ENCODE peak calls at places on chromosome 18, in four cellular contexts. One of them, this sample, is unnamed.

GRCh38 chr18:58152891-58153290 is 108.9 kb downstream of the NEDD4L start:
- DNase-seq in neuronal stem cell: no peak
- DNase-seq in colonic mucosa: no peak
- DNase-seq in H9: no peak
- DNase-seq in this sample: no peak

GRCh38 chr18:76449110-76449453 is 46.0 kb downstream of the ZNF516 start:
- DNase-seq in neuronal stem cell: no peak
- DNase-seq in colonic mucosa: no peak
- DNase-seq in H9: peak; percentile 20
- DNase-seq in this sample: peak; percentile 28

GRCh38 chr18:10488022-10488421 is 33.6 kb downstream of the APCDD1 start:
- DNase-seq in neuronal stem cell: no peak
- DNase-seq in colonic mucosa: no peak
- DNase-seq in H9: no peak
- DNase-seq in this sample: no peak

GRCh38 chr18:23716516-23716915 is 27.3 kb downstream of the LAMA3 start:
- DNase-seq in neuronal stem cell: no peak
- DNase-seq in colonic mucosa: no peak
- DNase-seq in H9: peak; percentile 66
- DNase-seq in this sample: peak; percentile 80

GRCh38 chr18:75551071-75551470 is 123.6 kb upstream of the SMIM21 start:
- DNase-seq in neuronal stem cell: no peak
- DNase-seq in colonic mucosa: no peak
- DNase-seq in H9: no peak
- DNase-seq in this sample: no peak

GRCh38 chr18:62264984-62265383 is 60.1 kb upstream of the TNFRSF11A start:
- DNase-seq in neuronal stem cell: no peak
- DNase-seq in colonic mucosa: no peak
- DNase-seq in H9: no peak
- DNase-seq in this sample: no peak

GRCh38 chr18:68623342-68623741 is 91.6 kb downstream of the TMX3 start:
- DNase-seq in neuronal stem cell: peak; percentile 60
- DNase-seq in colonic mucosa: no peak
- DNase-seq in H9: peak; percentile 60
- DNase-seq in this sample: peak; percentile 83

GRCh38 chr18:44741551-44741950 is 60.9 kb downstream of the SETBP1 start:
- DNase-seq in neuronal stem cell: no peak
- DNase-seq in colonic mucosa: no peak
- DNase-seq in H9: no peak
- DNase-seq in this sample: no peak

GRCh38 chr18:53984021-53984420 is 240.4 kb downstream of the MBD2 start:
- DNase-seq in neuronal stem cell: no peak
- DNase-seq in colonic mucosa: no peak
- DNase-seq in H9: no peak
- DNase-seq in this sample: no peak

GRCh38 chr18:70397259-70397925 is 108.5 kb downstream of the SOCS6 start:
- DNase-seq in neuronal stem cell: no peak
- DNase-seq in colonic mucosa: no peak
- DNase-seq in H9: no peak
- DNase-seq in this sample: no peak

GRCh38 chr18:41660654-41661053 is 294.4 kb upstream of the PIK3C3 start:
- DNase-seq in neuronal stem cell: no peak
- DNase-seq in colonic mucosa: no peak
- DNase-seq in H9: no peak
- DNase-seq in this sample: no peak

GRCh38 chr18:14939141-14939540 is 191.2 kb downstream of the ANKRD30B start:
- DNase-seq in neuronal stem cell: no peak
- DNase-seq in colonic mucosa: no peak
- DNase-seq in H9: no peak
- DNase-seq in this sample: no peak

GRCh38 chr18:28468903-28469302 is 292.0 kb upstream of the CDH2 start:
- DNase-seq in neuronal stem cell: no peak
- DNase-seq in colonic mucosa: no peak
- DNase-seq in H9: no peak
- DNase-seq in this sample: no peak

GRCh38 chr18:2441544-2441943 is 129.8 kb downstream of the METTL4 start:
- DNase-seq in neuronal stem cell: no peak
- DNase-seq in colonic mucosa: no peak
- DNase-seq in H9: no peak
- DNase-seq in this sample: no peak

GRCh38 chr18:23468753-23469459 is 15.8 kb downstream of the RIOK3 start:
- DNase-seq in neuronal stem cell: no peak
- DNase-seq in colonic mucosa: no peak
- DNase-seq in H9: no peak
- DNase-seq in this sample: no peak

GRCh38 chr18:30562231-30562630 is 480.3 kb downstream of the DSC3 start:
- DNase-seq in neuronal stem cell: peak; percentile 55
- DNase-seq in colonic mucosa: no peak
- DNase-seq in H9: no peak
- DNase-seq in this sample: no peak

GRCh38 chr18:28571929-28572328 is 395.0 kb upstream of the CDH2 start:
- DNase-seq in neuronal stem cell: no peak
- DNase-seq in colonic mucosa: no peak
- DNase-seq in H9: no peak
- DNase-seq in this sample: no peak

GRCh38 chr18:72866572-72866900 is 1.3 kb downstream of the NETO1 start:
- DNase-seq in neuronal stem cell: peak; percentile 0
- DNase-seq in colonic mucosa: no peak
- DNase-seq in H9: no peak
- DNase-seq in this sample: no peak
- H3K27me3 ChIP-seq in neuronal stem cell: peaks cover 35% of the 10 kb centered on the region
- H3K27me3 ChIP-seq in colonic mucosa: peaks cover 3% of the 10 kb centered on the region
- H3K27me3 ChIP-seq in H9: peaks cover 4% of the 10 kb centered on the region
- H3K27me3 ChIP-seq in this sample: peaks cover 68% of the 10 kb centered on the region

DNA sequence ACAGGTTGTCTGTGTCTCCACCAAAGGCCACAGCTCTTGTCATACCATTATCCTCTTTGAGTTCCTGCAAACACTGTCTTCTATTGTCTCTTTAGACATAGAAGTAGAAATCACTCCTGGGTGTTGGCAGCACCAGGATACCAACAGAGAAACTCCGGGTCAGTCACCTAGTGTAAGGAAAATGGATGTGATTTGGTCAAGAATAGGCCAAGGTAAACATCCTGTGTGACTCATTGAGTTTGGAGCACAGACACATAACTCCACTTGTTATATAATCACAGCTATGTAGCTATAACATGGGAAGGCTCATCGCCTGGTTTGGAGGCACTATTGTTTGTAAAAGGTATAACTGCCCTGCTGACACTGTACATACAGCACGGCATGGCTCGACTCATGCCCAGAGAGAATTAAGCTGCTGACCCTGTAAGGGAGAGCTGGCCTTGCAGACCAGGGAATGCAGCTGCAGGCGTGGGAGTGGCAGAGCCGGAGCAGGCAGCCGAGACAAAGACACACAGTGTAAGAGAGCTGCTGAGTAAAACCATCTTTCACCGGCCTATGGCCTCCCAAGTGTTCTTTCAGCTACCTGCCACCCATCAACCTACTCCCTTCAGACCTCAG is 3.4 kb upstream of the TXNL1 start:
- DNase-seq in neuronal stem cell: no peak
- DNase-seq in colonic mucosa: no peak
- DNase-seq in H9: no peak
- DNase-seq in this sample: no peak
- H3K9ac ChIP-seq in neuronal stem cell: no peak overlapping the region
- H3K9ac ChIP-seq in colonic mucosa: no peak overlapping the region
- H3K9ac ChIP-seq in H9: no peak overlapping the region
- H3K9ac ChIP-seq in this sample: no peak overlapping the region

GRCh38 chr18:8718401-8718913 is 13.1 kb downstream of the MTCL1 start:
- DNase-seq in neuronal stem cell: no peak
- DNase-seq in colonic mucosa: peak; percentile 15
- DNase-seq in H9: no peak
- DNase-seq in this sample: no peak

GRCh38 chr18:8719192-8719591 is 13.8 kb downstream of the MTCL1 start:
- DNase-seq in neuronal stem cell: no peak
- DNase-seq in colonic mucosa: peak; percentile 17
- DNase-seq in H9: no peak
- DNase-seq in this sample: no peak

GRCh38 chr18:8713691-8714090 is 8.3 kb downstream of the MTCL1 start:
- DNase-seq in neuronal stem cell: no peak
- DNase-seq in colonic mucosa: no peak
- DNase-seq in H9: no peak
- DNase-seq in this sample: no peak

GRCh38 chr18:8717011-8717770 is 11.8 kb downstream of the MTCL1 start:
- DNase-seq in neuronal stem cell: no peak
- DNase-seq in colonic mucosa: peak; percentile 14
- DNase-seq in H9: peak; percentile 77
- DNase-seq in this sample: peak; percentile 81

GRCh38 chr18:8715599-8715998 is 10.2 kb downstream of the MTCL1 start:
- DNase-seq in neuronal stem cell: no peak
- DNase-seq in colonic mucosa: peak; percentile 4
- DNase-seq in H9: no peak
- DNase-seq in this sample: no peak
- H3K4me1 ChIP-seq in neuronal stem cell: peaks cover 11% of the 10 kb centered on the region
- H3K4me1 ChIP-seq in colonic mucosa: no peaks in the 10 kb centered on the region
- H3K4me1 ChIP-seq in H9: peaks cover 5% of the 10 kb centered on the region
- H3K4me1 ChIP-seq in this sample: peaks cover 3% of the 10 kb centered on the region

GRCh38 chr18:59275406-59275949 is 2.2 kb upstream of the RAX start:
- DNase-seq in neuronal stem cell: no peak
- DNase-seq in colonic mucosa: no peak
- DNase-seq in H9: no peak
- DNase-seq in this sample: peak; percentile 49
- H3K27me3 ChIP-seq in neuronal stem cell: no peaks in the 10 kb centered on the region
- H3K27me3 ChIP-seq in colonic mucosa: peaks cover 55% of the 10 kb centered on the region
- H3K27me3 ChIP-seq in H9: peaks cover 60% of the 10 kb centered on the region
- H3K27me3 ChIP-seq in this sample: peaks cover 100% of the 10 kb centered on the region

GRCh38 chr18:8898990-8899389 is 193.6 kb downstream of the MTCL1 start:
- DNase-seq in neuronal stem cell: no peak
- DNase-seq in colonic mucosa: no peak
- DNase-seq in H9: peak; percentile 36
- DNase-seq in this sample: peak; percentile 50
- H3K9ac ChIP-seq in neuronal stem cell: no peak overlapping the region
- H3K9ac ChIP-seq in colonic mucosa: no peak overlapping the region
- H3K9ac ChIP-seq in H9: no peak overlapping the region
- H3K9ac ChIP-seq in this sample: no peak overlapping the region